ENCODE peak calls at places on chromosome 9, in four cellular contexts. One of them, this sample, is unnamed.

GRCh38 chr9:134699343-134699740 is 57.7 kb downstream of the COL5A1 start:
- DNase-seq in germinal center: no peak
- DNase-seq in frontal cortex: no peak
- DNase-seq in NCI-H446: no peak
- DNase-seq in this sample: no peak

GRCh38 chr9:111036068-111036789 is 2.0 kb downstream of the LPAR1 start:
- DNase-seq in germinal center: no peak
- DNase-seq in frontal cortex: no peak
- DNase-seq in NCI-H446: no peak
- DNase-seq in this sample: no peak

GRCh38 chr9:4297151-4297794 is 2.6 kb downstream of the GLIS3 start:
- DNase-seq in germinal center: peak
- DNase-seq in frontal cortex: peak
- DNase-seq in NCI-H446: peak
- DNase-seq in this sample: no peak

GRCh38 chr9:109962215-109962614 is 182.2 kb downstream of the PALM2AKAP2 start:
- DNase-seq in germinal center: no peak
- DNase-seq in frontal cortex: no peak
- DNase-seq in NCI-H446: no peak
- DNase-seq in this sample: no peak

GRCh38 chr9:129235931-129236331 is 57.9 kb upstream of the IER5L start:
- DNase-seq in germinal center: no peak
- DNase-seq in frontal cortex: no peak
- DNase-seq in NCI-H446: no peak
- DNase-seq in this sample: peak

GRCh38 chr9:98142182-98142924 is 23.3 kb upstream of the TRIM14 start:
- DNase-seq in germinal center: no peak
- DNase-seq in frontal cortex: no peak
- DNase-seq in NCI-H446: no peak
- DNase-seq in this sample: no peak

GRCh38 chr9:121294866-121295661 is 27.1 kb downstream of the GSN start:
- DNase-seq in germinal center: no peak
- DNase-seq in frontal cortex: no peak
- DNase-seq in NCI-H446: no peak
- DNase-seq in this sample: no peak

GRCh38 chr9:94511943-94512265 is 43.0 kb upstream of the PCAT7 start:
- DNase-seq in germinal center: no peak
- DNase-seq in frontal cortex: no peak
- DNase-seq in NCI-H446: no peak
- DNase-seq in this sample: no peak

GRCh38 chr9:131010482-131011273 is 1.7 kb downstream of the LAMC3 start:
- DNase-seq in germinal center: no peak
- DNase-seq in frontal cortex: no peak
- DNase-seq in NCI-H446: no peak
- DNase-seq in this sample: no peak

GRCh38 chr9:85859751-85860150 is 81.2 kb upstream of the NAA35 start:
- DNase-seq in germinal center: no peak
- DNase-seq in frontal cortex: no peak
- DNase-seq in NCI-H446: no peak
- DNase-seq in this sample: no peak

GRCh38 chr9:96523429-96523828 is 73.5 kb downstream of the HABP4 start:
- DNase-seq in germinal center: no peak
- DNase-seq in frontal cortex: no peak
- DNase-seq in NCI-H446: no peak
- DNase-seq in this sample: no peak

GRCh38 chr9:136697146-136697820 is 10.0 kb upstream of the AGPAT2 start:
- DNase-seq in germinal center: no peak
- DNase-seq in frontal cortex: no peak
- DNase-seq in NCI-H446: no peak
- DNase-seq in this sample: no peak

GRCh38 chr9:131960805-131961495 is 118.7 kb downstream of the MED27 start:
- DNase-seq in germinal center: no peak
- DNase-seq in frontal cortex: no peak
- DNase-seq in NCI-H446: no peak
- DNase-seq in this sample: no peak

GRCh38 chr9:115594551-115594950 is 476.6 kb upstream of the TNC start:
- DNase-seq in germinal center: no peak
- DNase-seq in frontal cortex: no peak
- DNase-seq in NCI-H446: no peak
- DNase-seq in this sample: no peak

GRCh38 chr9:110880123-110880522 is 158.1 kb downstream of the LPAR1 start:
- DNase-seq in germinal center: no peak
- DNase-seq in frontal cortex: no peak
- DNase-seq in NCI-H446: no peak
- DNase-seq in this sample: no peak

GRCh38 chr9:111659706-111660105 is 1.7 kb upstream of the GNG10 start:
- DNase-seq in germinal center: no peak
- DNase-seq in frontal cortex: no peak
- DNase-seq in NCI-H446: no peak
- DNase-seq in this sample: no peak

GRCh38 chr9:6014668-6015270 is 655 bp downstream of the RANBP6 start:
- DNase-seq in germinal center: no peak
- DNase-seq in frontal cortex: no peak
- DNase-seq in NCI-H446: no peak
- DNase-seq in this sample: no peak

GRCh38 chr9:91154686-91155085 is 207.0 kb downstream of the AUH start:
- DNase-seq in germinal center: no peak
- DNase-seq in frontal cortex: no peak
- DNase-seq in NCI-H446: no peak
- DNase-seq in this sample: no peak

GRCh38 chr9:68522126-68522525 is 18.6 kb downstream of the TMEM252 start:
- DNase-seq in germinal center: no peak
- DNase-seq in frontal cortex: no peak
- DNase-seq in NCI-H446: no peak
- DNase-seq in this sample: no peak

GRCh38 chr9:21031818-21032203 is 371 bp upstream of the HACD4 start:
- DNase-seq in germinal center: no peak
- DNase-seq in frontal cortex: no peak
- DNase-seq in NCI-H446: no peak
- DNase-seq in this sample: no peak

GRCh38 chr9:4167040-4167671 is 132.7 kb downstream of the GLIS3 start:
- DNase-seq in germinal center: no peak
- DNase-seq in frontal cortex: no peak
- DNase-seq in NCI-H446: no peak
- DNase-seq in this sample: no peak

GRCh38 chr9:34556231-34556525 is 33.3 kb downstream of the CNTFR start:
- DNase-seq in germinal center: no peak
- DNase-seq in frontal cortex: no peak
- DNase-seq in NCI-H446: no peak
- DNase-seq in this sample: no peak

GRCh38 chr9:135246248-135247173 is 159.0 kb downstream of the OLFM1 start:
- DNase-seq in germinal center: no peak
- DNase-seq in frontal cortex: no peak
- DNase-seq in NCI-H446: no peak
- DNase-seq in this sample: no peak

This sample was measured in activated effector memory CD4-positive, alpha-beta T cell treated with Interleukin-2 at 50 U/mL for 16 hours.